ENCODE peak calls at places on chromosomes 6 and 20, in seven cellular contexts. G, A, H, D, O, Z and J are unnamed samples.

GRCh38 chr20:31488171-31488570 is 13.1 kb downstream of the REM1 start:
- DNase-seq in G (no peak), A (no peak), H (no peak), D (no peak), O (no peak), Z (no peak), J (no peak)

GRCh38 chr6:150372051-150372450 is 3.2 kb downstream of the IYD start:
- DNase-seq in G (no peak), A (peak), H (no peak), D (no peak), O (no peak), Z (no peak), J (no peak)

GRCh38 chr6:137910424-137910834 is 43.4 kb downstream of the TNFAIP3 start:
- DNase-seq in G (no peak), A (no peak), H (no peak), D (no peak), O (no peak), Z (no peak), J (no peak)

GRCh38 chr6:137949686-137950390 is 82.8 kb downstream of the TNFAIP3 start:
- DNase-seq in G (no peak), A (no peak), H (no peak), D (no peak), O (no peak), Z (no peak), J (no peak)

GRCh38 chr6:13427838-13428527 is 59.4 kb downstream of the GFOD1 start:
- DNase-seq in G (peak), A (no peak), H (peak), D (peak), O (no peak), Z (no peak), J (no peak)

GRCh38 chr6:108559097-108559883 is 1.4 kb upstream of the FOXO3 start:
- DNase-seq in G (peak), A (peak), H (peak), D (peak), O (no peak), Z (peak), J (peak)

GRCh38 chr20:54649511-54649962 is 174.1 kb downstream of the DOK5 start:
- DNase-seq in G (peak), A (peak), H (peak), D (peak), O (no peak), Z (peak), J (peak)

GRCh38 chr20:57558614-57559285 is 2.2 kb upstream of the PCK1 start:
- DNase-seq in G (no peak), A (no peak), H (no peak), D (no peak), O (no peak), Z (no peak), J (no peak)

GRCh38 chr6:43496370-43497128 is 13.6 kb downstream of the LRRC73 start:
- DNase-seq in G (peak), A (peak), H (peak), D (no peak), O (peak), Z (peak), J (peak)

GRCh38 chr6:25713802-25714201 is 40.7 kb upstream of the SLC17A4 start:
- DNase-seq in G (no peak), A (no peak), H (no peak), D (no peak), O (no peak), Z (no peak), J (peak)

GRCh38 chr6:77880501-77880900 is 227.7 kb downstream of the MEI4 start:
- DNase-seq in G (no peak), A (no peak), H (no peak), D (no peak), O (peak), Z (peak), J (no peak)

GRCh38 chr20:52190437-52191131 is 995 bp downstream of the ZFP64 start:
- DNase-seq in G (peak), A (peak), H (peak), D (peak), O (no peak), Z (peak), J (peak)

GRCh38 chr20:63782051-63782471 is 42.5 kb downstream of the SLC2A4RG start:
- DNase-seq in G (no peak), A (no peak), H (no peak), D (no peak), O (no peak), Z (no peak), J (no peak)

GRCh38 chr6:112571886-112572285 is 224.8 kb downstream of the RFPL4B start:
- DNase-seq in G (no peak), A (peak), H (no peak), D (no peak), O (no peak), Z (peak), J (no peak)

GRCh38 chr6:84052204-84052882 is 18.8 kb downstream of the MRAP2 start:
- DNase-seq in G (no peak), A (peak), H (no peak), D (no peak), O (no peak), Z (peak), J (peak)